ENCODE peak calls at places on chromosomes 12 and 14, in eight cellular contexts. Y is substantia nigra; N is fibroblast of the aortic adventitia; I is amygdala; U is foreskin fibroblast; S is stimulated activated CD4-positive, alpha-beta T cell treated with anti-CD3 and anti-CD28 coated beads, Interleukin-2, amount 100 ng/mL, for 48 hours; Z is fibroblast of pulmonary artery; J is HFFc6. F is an unnamed sample.

GRCh38 chr12:52245259-52245961 is 12.4 kb downstream of the KRT7 start:
- DNase-seq in Y (no peak), N (no peak), I (no peak), U (no peak), S (no peak), Z (no peak), J (no peak), F (no peak)

GRCh38 chr12:20653871-20654270 is 41.3 kb upstream of the SLCO1C1 start:
- DNase-seq in Y (no peak), N (peak), I (no peak), U (no peak), S (no peak), Z (no peak), J (no peak), F (no peak)

GRCh38 chr12:32309811-32310755 is 89.3 kb upstream of the FGD4 start:
- DNase-seq in Y (no peak), N (peak), I (no peak), U (no peak), S (no peak), Z (peak), J (no peak), F (no peak)

GRCh38 chr14:21612324-21612723 is 22.4 kb downstream of the OR10G2 start:
- DNase-seq in Y (no peak), N (no peak), I (no peak), U (no peak), S (no peak), Z (no peak), J (no peak), F (no peak)

GRCh38 chr12:3964404-3964803 is 91.2 kb upstream of the PARP11 start:
- DNase-seq in Y (no peak), N (no peak), I (no peak), U (no peak), S (no peak), Z (no peak), J (no peak), F (no peak)

GRCh38 chr12:14495326-14495725 is 72.4 kb downstream of the PLBD1 start:
- DNase-seq in Y (no peak), N (no peak), I (no peak), U (no peak), S (no peak), Z (no peak), J (no peak), F (no peak)

GRCh38 chr12:68878846-68879245 is 54.1 kb downstream of the CPM start:
- DNase-seq in Y (no peak), N (no peak), I (no peak), U (no peak), S (no peak), Z (no peak), J (no peak), F (no peak)

GRCh38 chr12:42767326-42767954 is 177.9 kb upstream of the PRICKLE1 start:
- DNase-seq in Y (no peak), N (no peak), I (no peak), U (no peak), S (no peak), Z (no peak), J (no peak), F (no peak)

GRCh38 chr14:25231006-25231405 is 181.1 kb upstream of the STXBP6 start:
- DNase-seq in Y (no peak), N (peak), I (no peak), U (no peak), S (no peak), Z (peak), J (no peak), F (no peak)

GRCh38 chr14:33642641-33643342 is 308.1 kb downstream of the EGLN3 start:
- DNase-seq in Y (no peak), N (peak), I (no peak), U (no peak), S (no peak), Z (no peak), J (no peak), F (no peak)

GRCh38 chr14:64760146-64760755 is 56.0 kb downstream of the PLEKHG3 start:
- DNase-seq in Y (no peak), N (peak), I (peak), U (no peak), S (peak), Z (peak), J (peak), F (no peak)

GRCh38 chr12:114483996-114484395 is 78.1 kb upstream of the TBX5 start:
- DNase-seq in Y (no peak), N (no peak), I (no peak), U (no peak), S (no peak), Z (no peak), J (no peak), F (no peak)

GRCh38 chr14:31990959-31991541 is 86.1 kb upstream of the ARHGAP5 start:
- DNase-seq in Y (no peak), N (no peak), I (no peak), U (no peak), S (no peak), Z (peak), J (peak), F (peak)

GRCh38 chr12:117279606-117280005 is 81.8 kb downstream of the NOS1 start:
- DNase-seq in Y (no peak), N (no peak), I (no peak), U (no peak), S (no peak), Z (no peak), J (no peak), F (no peak)

GRCh38 chr12:116881867-116882507 is 746 bp upstream of the HRK start:
- DNase-seq in Y (no peak), N (no peak), I (no peak), U (no peak), S (no peak), Z (no peak), J (no peak), F (no peak)

GRCh38 chr12:65664715-65665250 is 159.5 kb upstream of the HMGA2 start:
- DNase-seq in Y (no peak), N (no peak), I (no peak), U (no peak), S (no peak), Z (no peak), J (no peak), F (no peak)

GRCh38 chr14:85934123-85934885 is 404.4 kb downstream of the FLRT2 start:
- DNase-seq in Y (no peak), N (peak), I (no peak), U (no peak), S (peak), Z (no peak), J (no peak), F (no peak)

GRCh38 chr14:55942101-55942645 is 176.0 kb upstream of the PELI2 start:
- DNase-seq in Y (no peak), N (no peak), I (no peak), U (no peak), S (no peak), Z (no peak), J (no peak), F (no peak)

GRCh38 chr14:65412881-65413738 is 580 bp downstream of the FUT8 start:
- DNase-seq in Y (peak), N (peak), I (peak), U (peak), S (peak), Z (peak), J (peak), F (no peak)

GRCh38 chr12:92061061-92061460 is 84.6 kb downstream of the BTG1 start:
- DNase-seq in Y (no peak), N (no peak), I (no peak), U (no peak), S (no peak), Z (no peak), J (no peak), F (no peak)

GRCh38 chr12:104063712-104064030 is 660 bp upstream of the HCFC2 start:
- DNase-seq in Y (no peak), N (peak), I (no peak), U (no peak), S (no peak), Z (peak), J (peak), F (no peak)

GRCh38 chr12:119869720-119870119 is 7.4 kb downstream of the CIT start:
- DNase-seq in Y (no peak), N (peak), I (no peak), U (peak), S (no peak), Z (peak), J (peak), F (peak)

GRCh38 chr12:48980389-48980952 is 2.3 kb downstream of the WNT1 start:
- DNase-seq in Y (no peak), N (no peak), I (no peak), U (no peak), S (no peak), Z (no peak), J (no peak), F (no peak)